ENCODE peak calls at places on chromosomes 11 and 22, in five cellular contexts. One of them, this sample, is unnamed.

GRCh38 chr11:22432331-22433065 is 94.3 kb downstream of the SLC17A6 start:
- DNase-seq in T-helper 9 cell: no peak
- DNase-seq in ecto neural progenitor cell: peak
- DNase-seq in NCI-H1436: no peak
- DNase-seq in NCI-H774: no peak
- DNase-seq in this sample: peak

GRCh38 chr11:64248578-64248977 is 1.8 kb upstream of the PPP1R14B start:
- DNase-seq in T-helper 9 cell: no peak
- DNase-seq in ecto neural progenitor cell: no peak
- DNase-seq in NCI-H1436: no peak
- DNase-seq in NCI-H774: no peak
- DNase-seq in this sample: no peak

GRCh38 chr22:33142282-33142681 is 84.1 kb upstream of the SYN3 start:
- DNase-seq in T-helper 9 cell: no peak
- DNase-seq in ecto neural progenitor cell: no peak
- DNase-seq in NCI-H1436: no peak
- DNase-seq in NCI-H774: no peak
- DNase-seq in this sample: no peak

GRCh38 chr11:78061088-78061920 is 2.4 kb upstream of the THRSP start:
- DNase-seq in T-helper 9 cell: no peak
- DNase-seq in ecto neural progenitor cell: no peak
- DNase-seq in NCI-H1436: no peak
- DNase-seq in NCI-H774: no peak
- DNase-seq in this sample: peak

GRCh38 chr11:133082851-133083488 is 449.3 kb downstream of the OPCML start:
- DNase-seq in T-helper 9 cell: peak
- DNase-seq in ecto neural progenitor cell: peak
- DNase-seq in NCI-H1436: peak
- DNase-seq in NCI-H774: peak
- DNase-seq in this sample: no peak

GRCh38 chr11:119173453-119173852 is 4.9 kb downstream of the NLRX1 start:
- DNase-seq in T-helper 9 cell: no peak
- DNase-seq in ecto neural progenitor cell: no peak
- DNase-seq in NCI-H1436: no peak
- DNase-seq in NCI-H774: no peak
- DNase-seq in this sample: no peak

GRCh38 chr22:36510966-36511881 is 4.4 kb upstream of the FOXRED2 start:
- DNase-seq in T-helper 9 cell: no peak
- DNase-seq in ecto neural progenitor cell: no peak
- DNase-seq in NCI-H1436: no peak
- DNase-seq in NCI-H774: no peak
- DNase-seq in this sample: peak

GRCh38 chr11:14614223-14614622 is 29.4 kb upstream of the PDE3B start:
- DNase-seq in T-helper 9 cell: no peak
- DNase-seq in ecto neural progenitor cell: no peak
- DNase-seq in NCI-H1436: no peak
- DNase-seq in NCI-H774: no peak
- DNase-seq in this sample: no peak

GRCh38 chr11:8266246-8267241 is 2.9 kb upstream of the LMO1 start:
- DNase-seq in T-helper 9 cell: no peak
- DNase-seq in ecto neural progenitor cell: peak
- DNase-seq in NCI-H1436: no peak
- DNase-seq in NCI-H774: no peak
- DNase-seq in this sample: no peak

GRCh38 chr11:114279778-114280532 is 16.2 kb upstream of the NNMT start:
- DNase-seq in T-helper 9 cell: no peak
- DNase-seq in ecto neural progenitor cell: peak
- DNase-seq in NCI-H1436: no peak
- DNase-seq in NCI-H774: no peak
- DNase-seq in this sample: peak

GRCh38 chr22:24429411-24430365 is 2.3 kb downstream of the ADORA2A start:
- DNase-seq in T-helper 9 cell: peak
- DNase-seq in ecto neural progenitor cell: no peak
- DNase-seq in NCI-H1436: no peak
- DNase-seq in NCI-H774: no peak
- DNase-seq in this sample: peak

GRCh38 chr11:60118333-60118732 is 29.9 kb downstream of the MS4A2 start:
- DNase-seq in T-helper 9 cell: no peak
- DNase-seq in ecto neural progenitor cell: no peak
- DNase-seq in NCI-H1436: no peak
- DNase-seq in NCI-H774: no peak
- DNase-seq in this sample: no peak

GRCh38 chr11:113162590-113162961 is 151.8 kb upstream of the TTC12 start:
- DNase-seq in T-helper 9 cell: no peak
- DNase-seq in ecto neural progenitor cell: no peak
- DNase-seq in NCI-H1436: no peak
- DNase-seq in NCI-H774: peak
- DNase-seq in this sample: no peak

GRCh38 chr22:49561976-49562375 is 265.7 kb downstream of the BRD1 start:
- DNase-seq in T-helper 9 cell: no peak
- DNase-seq in ecto neural progenitor cell: no peak
- DNase-seq in NCI-H1436: no peak
- DNase-seq in NCI-H774: no peak
- DNase-seq in this sample: no peak

GRCh38 chr22:48639896-48640732 is 1187.6 kb downstream of the BRD1 start:
- DNase-seq in T-helper 9 cell: no peak
- DNase-seq in ecto neural progenitor cell: no peak
- DNase-seq in NCI-H1436: peak
- DNase-seq in NCI-H774: no peak
- DNase-seq in this sample: no peak

GRCh38 chr22:33923660-33924246 is 3.5 kb upstream of the LARGE1 start:
- DNase-seq in T-helper 9 cell: no peak
- DNase-seq in ecto neural progenitor cell: peak
- DNase-seq in NCI-H1436: peak
- DNase-seq in NCI-H774: peak
- DNase-seq in this sample: peak

GRCh38 chr11:128696930-128697329 is 3.1 kb downstream of the FLI1 start:
- DNase-seq in T-helper 9 cell: no peak
- DNase-seq in ecto neural progenitor cell: no peak
- DNase-seq in NCI-H1436: no peak
- DNase-seq in NCI-H774: no peak
- DNase-seq in this sample: no peak

GRCh38 chr11:128981254-128981653 is 38.6 kb upstream of the TP53AIP1 start:
- DNase-seq in T-helper 9 cell: no peak
- DNase-seq in ecto neural progenitor cell: no peak
- DNase-seq in NCI-H1436: no peak
- DNase-seq in NCI-H774: no peak
- DNase-seq in this sample: no peak

GRCh38 chr11:47392546-47393162 is 14.3 kb upstream of the SPI1 start:
- DNase-seq in T-helper 9 cell: no peak
- DNase-seq in ecto neural progenitor cell: no peak
- DNase-seq in NCI-H1436: no peak
- DNase-seq in NCI-H774: no peak
- DNase-seq in this sample: no peak

GRCh38 chr11:5983443-5983842 is 3.3 kb downstream of the OR52L1 start:
- DNase-seq in T-helper 9 cell: no peak
- DNase-seq in ecto neural progenitor cell: no peak
- DNase-seq in NCI-H1436: no peak
- DNase-seq in NCI-H774: no peak
- DNase-seq in this sample: no peak

GRCh38 chr11:61102667-61103491 is 590 bp downstream of the CD5 start:
- DNase-seq in T-helper 9 cell: no peak
- DNase-seq in ecto neural progenitor cell: no peak
- DNase-seq in NCI-H1436: no peak
- DNase-seq in NCI-H774: no peak
- DNase-seq in this sample: no peak

GRCh38 chr22:50308597-50308935 is 1.1 kb upstream of the PLXNB2 start:
- DNase-seq in T-helper 9 cell: no peak
- DNase-seq in ecto neural progenitor cell: peak
- DNase-seq in NCI-H1436: no peak
- DNase-seq in NCI-H774: no peak
- DNase-seq in this sample: peak

GRCh38 chr11:65355013-65355775 is 643 bp downstream of the TIGD3 start:
- DNase-seq in T-helper 9 cell: peak
- DNase-seq in ecto neural progenitor cell: peak
- DNase-seq in NCI-H1436: peak
- DNase-seq in NCI-H774: peak
- DNase-seq in this sample: no peak

GRCh38 chr11:36356201-36356600 is 60.1 kb downstream of the PRR5L start:
- DNase-seq in T-helper 9 cell: no peak
- DNase-seq in ecto neural progenitor cell: no peak
- DNase-seq in NCI-H1436: peak
- DNase-seq in NCI-H774: no peak
- DNase-seq in this sample: peak

GRCh38 chr11:72411623-72412532 is 22.5 kb downstream of the CLPB start:
- DNase-seq in T-helper 9 cell: no peak
- DNase-seq in ecto neural progenitor cell: no peak
- DNase-seq in NCI-H1436: no peak
- DNase-seq in NCI-H774: no peak
- DNase-seq in this sample: no peak

GRCh38 chr11:33366918-33367317 is 109.7 kb downstream of the HIPK3 start:
- DNase-seq in T-helper 9 cell: no peak
- DNase-seq in ecto neural progenitor cell: no peak
- DNase-seq in NCI-H1436: no peak
- DNase-seq in NCI-H774: no peak
- DNase-seq in this sample: no peak

GRCh38 chr22:45861259-45861658 is 115.7 kb downstream of the WNT7B start:
- DNase-seq in T-helper 9 cell: no peak
- DNase-seq in ecto neural progenitor cell: no peak
- DNase-seq in NCI-H1436: no peak
- DNase-seq in NCI-H774: no peak
- DNase-seq in this sample: no peak

GRCh38 chr11:20045098-20045688 is 115.1 kb downstream of the DBX1 start:
- DNase-seq in T-helper 9 cell: no peak
- DNase-seq in ecto neural progenitor cell: no peak
- DNase-seq in NCI-H1436: no peak
- DNase-seq in NCI-H774: no peak
- DNase-seq in this sample: no peak

GRCh38 chr11:124970925-124971324 is 16.9 kb downstream of the CCDC15 start:
- DNase-seq in T-helper 9 cell: no peak
- DNase-seq in ecto neural progenitor cell: no peak
- DNase-seq in NCI-H1436: no peak
- DNase-seq in NCI-H774: no peak
- DNase-seq in this sample: peak

GRCh38 chr22:49527611-49528419 is 299.9 kb downstream of the BRD1 start:
- DNase-seq in T-helper 9 cell: no peak
- DNase-seq in ecto neural progenitor cell: no peak
- DNase-seq in NCI-H1436: no peak
- DNase-seq in NCI-H774: no peak
- DNase-seq in this sample: no peak

GRCh38 chr11:113960702-113961330 is 14.1 kb upstream of the HTR3A start:
- DNase-seq in T-helper 9 cell: no peak
- DNase-seq in ecto neural progenitor cell: no peak
- DNase-seq in NCI-H1436: no peak
- DNase-seq in NCI-H774: no peak
- DNase-seq in this sample: no peak

GRCh38 chr22:29300807-29301601 is 5.4 kb upstream of the GAS2L1 start:
- DNase-seq in T-helper 9 cell: no peak
- DNase-seq in ecto neural progenitor cell: no peak
- DNase-seq in NCI-H1436: no peak
- DNase-seq in NCI-H774: no peak
- DNase-seq in this sample: no peak

GRCh38 chr11:129280027-129280811 is 88.1 kb upstream of the ARHGAP32 start:
- DNase-seq in T-helper 9 cell: no peak
- DNase-seq in ecto neural progenitor cell: no peak
- DNase-seq in NCI-H1436: peak
- DNase-seq in NCI-H774: no peak
- DNase-seq in this sample: no peak

GRCh38 chr11:14927146-14927545 is 35.1 kb upstream of the CYP2R1 start:
- DNase-seq in T-helper 9 cell: no peak
- DNase-seq in ecto neural progenitor cell: no peak
- DNase-seq in NCI-H1436: no peak
- DNase-seq in NCI-H774: no peak
- DNase-seq in this sample: peak

GRCh38 chr22:36369922-36370781 is 17.6 kb downstream of the MYH9 start:
- DNase-seq in T-helper 9 cell: no peak
- DNase-seq in ecto neural progenitor cell: no peak
- DNase-seq in NCI-H1436: no peak
- DNase-seq in NCI-H774: no peak
- DNase-seq in this sample: no peak